ENCODE peak calls at places on chromosome 9, in nine cellular contexts. One of them, this sample, is unnamed. For H3K4me1 and H3K27me3, the result is how much of the 10 kb centered on the place peaks cover.

GRCh38 chr9:108191065-108191464 is 664.7 kb downstream of the ACTL7B start:
- DNase-seq in IMR-90: peak
- DNase-seq in Peyer's patch: no peak
- DNase-seq in Panc1: no peak
- DNase-seq in fibroblast of lung: no peak
- DNase-seq in body of pancreas: no peak
- DNase-seq in SK-N-SH: no peak
- DNase-seq in hepatocyte: no peak
- DNase-seq in small intestine: no peak
- DNase-seq in this sample: no peak

GRCh38 chr9:81146684-81147337 is 542.5 kb downstream of the TLE1 start:
- DNase-seq in IMR-90: peak
- DNase-seq in Peyer's patch: no peak
- DNase-seq in Panc1: peak
- DNase-seq in fibroblast of lung: peak
- DNase-seq in body of pancreas: no peak
- DNase-seq in SK-N-SH: no peak
- DNase-seq in hepatocyte: no peak
- DNase-seq in small intestine: no peak
- DNase-seq in this sample: no peak

GRCh38 chr9:92730897-92731296 is 33.7 kb downstream of the BICD2 start:
- DNase-seq in IMR-90: no peak
- DNase-seq in Peyer's patch: peak
- DNase-seq in Panc1: no peak
- DNase-seq in fibroblast of lung: no peak
- DNase-seq in body of pancreas: no peak
- DNase-seq in SK-N-SH: no peak
- DNase-seq in hepatocyte: no peak
- DNase-seq in small intestine: no peak
- DNase-seq in this sample: no peak

GRCh38 chr9:134868751-134869553 is 11.7 kb upstream of the FCN2 start:
- DNase-seq in IMR-90: no peak
- DNase-seq in Peyer's patch: no peak
- DNase-seq in Panc1: no peak
- DNase-seq in fibroblast of lung: no peak
- DNase-seq in body of pancreas: no peak
- DNase-seq in SK-N-SH: no peak
- DNase-seq in hepatocyte: no peak
- DNase-seq in small intestine: no peak
- DNase-seq in this sample: no peak

GRCh38 chr9:120402741-120403542 is 177.0 kb downstream of the CDK5RAP2 start:
- DNase-seq in IMR-90: peak
- DNase-seq in Peyer's patch: no peak
- DNase-seq in Panc1: peak
- DNase-seq in fibroblast of lung: peak
- DNase-seq in body of pancreas: no peak
- DNase-seq in SK-N-SH: no peak
- DNase-seq in hepatocyte: peak
- DNase-seq in small intestine: no peak
- DNase-seq in this sample: no peak

GRCh38 chr9:125549465-125550215 is 157.4 kb downstream of the MAPKAP1 start:
- DNase-seq in IMR-90: no peak
- DNase-seq in Peyer's patch: no peak
- DNase-seq in Panc1: no peak
- DNase-seq in fibroblast of lung: peak
- DNase-seq in body of pancreas: peak
- DNase-seq in SK-N-SH: no peak
- DNase-seq in hepatocyte: peak
- DNase-seq in small intestine: no peak
- DNase-seq in this sample: no peak

GRCh38 chr9:34332370-34332964 is 3.1 kb downstream of the NUDT2 start:
- DNase-seq in IMR-90: peak
- DNase-seq in Peyer's patch: no peak
- DNase-seq in Panc1: peak
- DNase-seq in fibroblast of lung: peak
- DNase-seq in body of pancreas: no peak
- DNase-seq in SK-N-SH: peak
- DNase-seq in hepatocyte: peak
- DNase-seq in small intestine: peak
- DNase-seq in this sample: peak

GRCh38 chr9:19232830-19233194 is 2.3 kb downstream of the DENND4C start:
- DNase-seq in IMR-90: peak
- DNase-seq in Peyer's patch: no peak
- DNase-seq in Panc1: no peak
- DNase-seq in fibroblast of lung: peak
- DNase-seq in body of pancreas: no peak
- DNase-seq in SK-N-SH: peak
- DNase-seq in hepatocyte: peak
- DNase-seq in small intestine: peak
- DNase-seq in this sample: no peak

GRCh38 chr9:9792144-9792857 is 820.5 kb downstream of the PTPRD start:
- DNase-seq in IMR-90: no peak
- DNase-seq in Peyer's patch: no peak
- DNase-seq in Panc1: no peak
- DNase-seq in fibroblast of lung: no peak
- DNase-seq in body of pancreas: no peak
- DNase-seq in SK-N-SH: no peak
- DNase-seq in hepatocyte: no peak
- DNase-seq in small intestine: no peak
- DNase-seq in this sample: no peak

GRCh38 chr9:113361304-113362018 is 12.1 kb downstream of the BSPRY start:
- DNase-seq in IMR-90: peak
- DNase-seq in Peyer's patch: no peak
- DNase-seq in Panc1: no peak
- DNase-seq in fibroblast of lung: peak
- DNase-seq in body of pancreas: no peak
- DNase-seq in SK-N-SH: no peak
- DNase-seq in hepatocyte: no peak
- DNase-seq in small intestine: no peak
- DNase-seq in this sample: no peak

GRCh38 chr9:135075234-135076142 is 12.0 kb upstream of the OLFM1 start:
- DNase-seq in IMR-90: no peak
- DNase-seq in Peyer's patch: no peak
- DNase-seq in Panc1: no peak
- DNase-seq in fibroblast of lung: no peak
- DNase-seq in body of pancreas: peak
- DNase-seq in SK-N-SH: peak
- DNase-seq in hepatocyte: peak
- DNase-seq in small intestine: no peak
- DNase-seq in this sample: no peak

GRCh38 chr9:128128836-128129590 is 1.5 kb upstream of the PTGES2 start:
- DNase-seq in IMR-90: no peak
- DNase-seq in Peyer's patch: no peak
- DNase-seq in Panc1: no peak
- DNase-seq in fibroblast of lung: no peak
- DNase-seq in body of pancreas: no peak
- DNase-seq in SK-N-SH: no peak
- DNase-seq in hepatocyte: no peak
- DNase-seq in small intestine: no peak
- DNase-seq in this sample: no peak
- H3K4me1 ChIP-seq in IMR-90: under half
- H3K4me1 ChIP-seq in Peyer's patch: under half
- H3K4me1 ChIP-seq in Panc1: under half
- H3K4me1 ChIP-seq in fibroblast of lung: under half
- H3K4me1 ChIP-seq in body of pancreas: under half
- H3K4me1 ChIP-seq in SK-N-SH: under half
- H3K4me1 ChIP-seq in hepatocyte: under half
- H3K4me1 ChIP-seq in small intestine: under half
- H3K4me1 ChIP-seq in this sample: under half

DNA sequence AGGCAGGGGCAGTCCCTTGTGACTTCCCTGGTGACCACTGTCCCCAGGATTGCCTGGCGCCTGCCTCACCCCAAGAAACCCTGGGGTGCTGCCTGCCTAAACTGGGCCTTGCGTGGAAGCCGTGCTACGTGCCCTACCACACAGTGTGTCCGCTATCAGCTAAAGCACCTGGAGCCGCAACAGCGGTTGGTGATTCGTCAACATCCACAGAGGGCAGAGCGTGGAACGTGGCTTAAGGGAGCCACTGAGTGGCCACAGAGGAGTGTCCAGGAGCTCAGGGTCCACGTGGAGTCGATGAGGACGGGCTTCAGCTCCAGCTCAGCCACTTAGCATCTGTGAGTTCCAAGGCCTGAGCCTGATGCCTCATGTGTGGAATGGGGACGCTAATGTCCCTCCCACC is 25.3 kb downstream of the LAMC3 start:
- DNase-seq in IMR-90: no peak
- DNase-seq in Peyer's patch: no peak
- DNase-seq in Panc1: no peak
- DNase-seq in fibroblast of lung: no peak
- DNase-seq in body of pancreas: no peak
- DNase-seq in SK-N-SH: no peak
- DNase-seq in hepatocyte: no peak
- DNase-seq in small intestine: no peak
- DNase-seq in this sample: no peak
- H3K27me3 ChIP-seq in IMR-90: half or more
- H3K27me3 ChIP-seq in Peyer's patch: under half
- H3K27me3 ChIP-seq in Panc1: under half
- H3K27me3 ChIP-seq in fibroblast of lung: under half
- H3K27me3 ChIP-seq in body of pancreas: under half
- H3K27me3 ChIP-seq in SK-N-SH: under half
- H3K27me3 ChIP-seq in hepatocyte: under half
- H3K27me3 ChIP-seq in small intestine: under half
- H3K27me3 ChIP-seq in this sample: under half

DNA sequence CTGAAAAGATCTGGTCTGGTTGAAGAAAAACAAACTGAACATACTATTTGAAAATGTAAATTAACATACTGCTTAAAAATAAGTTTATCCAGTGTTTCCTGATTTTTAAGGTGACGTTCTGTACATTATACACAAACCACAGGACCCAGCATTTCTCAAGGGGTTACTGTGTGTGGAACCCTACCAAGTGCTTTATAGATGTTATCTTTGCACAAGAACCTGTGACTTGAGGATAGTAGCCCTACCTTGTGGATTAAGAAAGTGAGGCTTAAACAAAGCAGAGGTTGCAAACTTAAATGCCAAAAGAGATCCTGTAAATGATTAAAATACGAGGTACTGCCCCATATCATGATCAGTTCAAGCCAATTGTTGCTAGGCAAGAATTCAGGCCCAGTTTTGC is 4.7 kb downstream of the KLF9 start:
- DNase-seq in IMR-90: no peak
- DNase-seq in Peyer's patch: no peak
- DNase-seq in Panc1: no peak
- DNase-seq in fibroblast of lung: peak
- DNase-seq in body of pancreas: no peak
- DNase-seq in SK-N-SH: no peak
- DNase-seq in hepatocyte: no peak
- DNase-seq in small intestine: no peak
- DNase-seq in this sample: no peak
- H3K4me1 ChIP-seq in IMR-90: under half
- H3K4me1 ChIP-seq in Peyer's patch: under half
- H3K4me1 ChIP-seq in Panc1: under half
- H3K4me1 ChIP-seq in fibroblast of lung: under half
- H3K4me1 ChIP-seq in body of pancreas: half or more
- H3K4me1 ChIP-seq in SK-N-SH: under half
- H3K4me1 ChIP-seq in hepatocyte: under half
- H3K4me1 ChIP-seq in small intestine: under half
- H3K4me1 ChIP-seq in this sample: half or more

GRCh38 chr9:126781717-126782388 is 23.0 kb upstream of the ZBTB43 start:
- DNase-seq in IMR-90: peak
- DNase-seq in Peyer's patch: peak
- DNase-seq in Panc1: no peak
- DNase-seq in fibroblast of lung: peak
- DNase-seq in body of pancreas: peak
- DNase-seq in SK-N-SH: peak
- DNase-seq in hepatocyte: peak
- DNase-seq in small intestine: peak
- DNase-seq in this sample: peak
- H3K27me3 ChIP-seq in IMR-90: under half
- H3K27me3 ChIP-seq in Peyer's patch: under half
- H3K27me3 ChIP-seq in Panc1: under half
- H3K27me3 ChIP-seq in fibroblast of lung: under half
- H3K27me3 ChIP-seq in body of pancreas: under half
- H3K27me3 ChIP-seq in SK-N-SH: under half
- H3K27me3 ChIP-seq in hepatocyte: under half
- H3K27me3 ChIP-seq in small intestine: under half
- H3K27me3 ChIP-seq in this sample: under half

DNA sequence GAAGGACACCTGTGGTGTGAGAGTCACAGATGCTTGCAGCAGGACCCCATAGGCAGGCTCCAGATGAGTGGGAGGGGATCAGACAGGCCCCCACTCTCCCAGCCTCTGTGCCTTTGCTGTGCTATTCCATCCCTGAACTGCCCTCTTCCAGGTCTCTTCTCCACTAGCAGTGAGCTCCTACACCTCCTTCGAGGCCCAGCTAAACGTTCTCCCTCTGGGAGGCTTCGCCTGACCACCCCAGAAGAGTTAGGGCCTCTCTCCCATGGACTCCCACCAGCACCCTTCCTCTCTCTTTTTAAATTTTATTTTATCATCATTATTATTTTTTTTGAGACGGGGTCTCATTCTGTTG is 35.9 kb upstream of the STRBP start:
- DNase-seq in IMR-90: no peak
- DNase-seq in Peyer's patch: no peak
- DNase-seq in Panc1: no peak
- DNase-seq in fibroblast of lung: no peak
- DNase-seq in body of pancreas: no peak
- DNase-seq in SK-N-SH: no peak
- DNase-seq in hepatocyte: no peak
- DNase-seq in small intestine: no peak
- DNase-seq in this sample: no peak
- H3K4me1 ChIP-seq in IMR-90: under half
- H3K4me1 ChIP-seq in Peyer's patch: under half
- H3K4me1 ChIP-seq in Panc1: under half
- H3K4me1 ChIP-seq in fibroblast of lung: under half
- H3K4me1 ChIP-seq in body of pancreas: under half
- H3K4me1 ChIP-seq in SK-N-SH: under half
- H3K4me1 ChIP-seq in hepatocyte: under half
- H3K4me1 ChIP-seq in small intestine: under half
- H3K4me1 ChIP-seq in this sample: under half

DNA sequence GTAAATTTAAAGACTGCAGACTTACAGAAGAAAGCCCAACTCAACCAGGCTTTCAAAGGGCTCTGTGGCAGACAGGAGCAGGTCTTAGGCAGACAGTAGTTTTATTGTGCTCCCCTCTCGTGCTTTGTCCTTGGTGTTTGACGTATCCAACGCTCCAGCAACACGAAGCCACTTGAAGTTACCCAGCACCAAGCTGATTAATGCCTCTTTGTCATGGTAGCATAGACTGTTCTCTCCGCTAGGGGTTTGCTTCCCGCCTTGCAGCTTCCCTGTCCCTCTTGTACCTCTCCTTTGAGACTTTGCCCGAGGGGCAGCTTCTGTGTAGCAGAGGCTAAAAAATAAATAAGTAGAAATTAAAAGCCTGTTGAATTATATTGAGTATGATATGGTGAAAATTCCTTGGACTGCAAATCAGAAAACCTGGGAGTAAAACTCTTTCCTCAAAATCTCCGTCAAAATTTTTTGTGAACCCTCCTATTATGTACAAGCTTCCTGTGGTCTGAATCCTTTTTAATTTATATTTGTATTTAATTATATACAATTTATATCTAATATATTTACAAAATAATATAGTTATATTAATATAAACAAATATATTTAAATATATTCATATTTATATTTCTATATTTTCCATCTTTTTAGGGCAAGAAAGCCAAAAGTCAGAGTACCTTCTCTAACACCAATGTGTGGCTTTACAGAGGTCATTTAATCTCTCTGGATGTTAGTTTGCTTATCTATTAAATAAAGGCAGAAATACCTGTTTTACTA is 405.4 kb downstream of the DMAC1 start:
- DNase-seq in IMR-90: no peak
- DNase-seq in Peyer's patch: no peak
- DNase-seq in Panc1: no peak
- DNase-seq in fibroblast of lung: no peak
- DNase-seq in body of pancreas: no peak
- DNase-seq in SK-N-SH: no peak
- DNase-seq in hepatocyte: no peak
- DNase-seq in small intestine: no peak
- DNase-seq in this sample: no peak
- H3K27me3 ChIP-seq in IMR-90: under half
- H3K27me3 ChIP-seq in Peyer's patch: under half
- H3K27me3 ChIP-seq in Panc1: under half
- H3K27me3 ChIP-seq in fibroblast of lung: under half
- H3K27me3 ChIP-seq in body of pancreas: under half
- H3K27me3 ChIP-seq in SK-N-SH: under half
- H3K27me3 ChIP-seq in hepatocyte: under half
- H3K27me3 ChIP-seq in small intestine: under half
- H3K27me3 ChIP-seq in this sample: under half